ENCODE peak calls at places on chromosome 10, in five cellular contexts. B is LHCN-M2; A is posterior cingulate gyrus; X is SW 1271; H is CD8-positive, alpha-beta T cell. T is an unnamed sample.
A peak's percentile ranks its signal among the peaks of the same experiment; 100 is the strongest.

GRCh38 chr10:58796242-58796641 is 283.6 kb downstream of the BICC1 start:
- DNase-seq in B (no peak), H (no peak), X (no peak), A (peak; percentile 57), T (no peak)

GRCh38 chr10:77601488-77601887 is 36.1 kb downstream of the KCNMA1 start:
- DNase-seq in B (peak; percentile 26), A (no peak), H (no peak), X (no peak), T (no peak)

GRCh38 chr10:114681542-114681941 is 23.5 kb upstream of the ABLIM1 start:
- DNase-seq in H (no peak), X (no peak), A (no peak), B (peak; percentile 81), T (no peak)

GRCh38 chr10:89158446-89158845 is 48.7 kb downstream of the CH25H start:
- DNase-seq in X (no peak), A (no peak), B (peak; percentile 51), H (no peak), T (no peak)

GRCh38 chr10:6299234-6299633 is 96.5 kb downstream of the PFKFB3 start:
- DNase-seq in A (no peak), B (no peak), X (no peak), H (no peak), T (peak; percentile 75)

GRCh38 chr10:132152896-132153580 is 33.7 kb upstream of the DPYSL4 start:
- DNase-seq in X (no peak), B (no peak), H (no peak), A (peak; percentile 14), T (no peak)

GRCh38 chr10:43824934-43825333 is 176.3 kb upstream of the ZNF32 start:
- DNase-seq in H (no peak), B (no peak), A (no peak), X (no peak), T (no peak)

GRCh38 chr10:32308027-32308603 is 38.8 kb downstream of the EPC1 start:
- DNase-seq in A (no peak), H (no peak), B (no peak), X (no peak), T (no peak)

GRCh38 chr10:100873081-100873824 is 39.5 kb upstream of the SLF2 start:
- DNase-seq in X (no peak), B (no peak), A (no peak), H (no peak), T (no peak)

GRCh38 chr10:116470768-116471415 is 43.2 kb downstream of the PNLIPRP3 start:
- DNase-seq in X (no peak), B (peak; percentile 29), H (no peak), A (no peak), T (no peak)

GRCh38 chr10:98382691-98383101 is 32.3 kb downstream of the PYROXD2 start:
- DNase-seq in H (no peak), X (no peak), A (no peak), B (no peak), T (no peak)

GRCh38 chr10:131979821-131980270 is 1.9 kb downstream of the BNIP3 start:
- DNase-seq in H (no peak), A (no peak), B (peak; percentile 26), X (no peak), T (peak; percentile 10)

GRCh38 chr10:30847199-30847598 is 184.5 kb downstream of the ZNF438 start:
- DNase-seq in H (no peak), X (no peak), B (no peak), A (no peak), T (no peak)

GRCh38 chr10:128140425-128140824 is 14.2 kb upstream of the MKI67 start:
- DNase-seq in X (no peak), A (no peak), H (no peak), B (no peak), T (no peak)

GRCh38 chr10:49359349-49360231 is 36.3 kb downstream of the DRGX start:
- DNase-seq in A (no peak), X (no peak), H (no peak), B (peak; percentile 45), T (no peak)

GRCh38 chr10:29130190-29130673 is 158.6 kb upstream of the LYZL1 start:
- DNase-seq in B (no peak), H (no peak), X (no peak), A (no peak), T (no peak)

GRCh38 chr10:31768467-31768866 is 160.2 kb downstream of the ARHGAP12 start:
- DNase-seq in A (no peak), H (no peak), B (peak; percentile 85), X (no peak), T (no peak)

GRCh38 chr10:91073301-91073780 is 147.1 kb upstream of the PCGF5 start:
- DNase-seq in A (no peak), B (no peak), H (no peak), X (no peak), T (no peak)

GRCh38 chr10:8468477-8468876 is 414.0 kb downstream of the GATA3 start:
- DNase-seq in X (no peak), H (no peak), A (no peak), B (no peak), T (no peak)

GRCh38 chr10:18437486-18437885 is 213.9 kb downstream of the NSUN6 start:
- DNase-seq in A (no peak), X (no peak), B (no peak), H (no peak), T (no peak)

GRCh38 chr10:45422207-45422606 is 48.2 kb downstream of the ALOX5 start:
- DNase-seq in A (no peak), B (no peak), X (no peak), H (no peak), T (no peak)

GRCh38 chr10:45091968-45092367 is 91.2 kb downstream of the ZNF22 start:
- DNase-seq in H (no peak), B (peak; percentile 49), A (peak; percentile 40), X (no peak), T (no peak)

GRCh38 chr10:116139886-116140285 is 133.1 kb downstream of the GFRA1 start:
- DNase-seq in B (no peak), H (no peak), A (no peak), X (no peak), T (no peak)

GRCh38 chr10:49645417-49646255 is 31.8 kb downstream of the CHAT start:
- DNase-seq in X (no peak), H (no peak), B (no peak), A (no peak), T (no peak)

GRCh38 chr10:99325261-99325660 is 3.9 kb upstream of the CNNM1 start:
- DNase-seq in A (no peak), H (no peak), X (no peak), B (no peak), T (no peak)

GRCh38 chr10:49277973-49278372 is 21.0 kb upstream of the C10orf71 start:
- DNase-seq in X (no peak), B (no peak), H (no peak), A (no peak), T (no peak)

GRCh38 chr10:31134303-31134928 is 102.8 kb upstream of the ZNF438 start:
- DNase-seq in H (no peak), A (no peak), B (peak; percentile 76), X (no peak), T (peak; percentile 14)

GRCh38 chr10:115082521-115082920 is 10.6 kb upstream of the ATRNL1 start:
- DNase-seq in X (no peak), A (no peak), B (peak; percentile 76), H (no peak), T (no peak)

GRCh38 chr10:133159950-133160812 is at the start of gene KNDC1:
- DNase-seq in X (no peak), A (no peak), B (no peak), H (no peak), T (no peak)

GRCh38 chr10:20975236-20975635 is 78.1 kb upstream of the NEBL start:
- DNase-seq in A (no peak), B (no peak), H (no peak), X (no peak), T (no peak)

GRCh38 chr10:27525819-27526218 is 21.7 kb downstream of the RAB18 start:
- DNase-seq in H (no peak), X (no peak), A (no peak), B (peak; percentile 58), T (no peak)

GRCh38 chr10:48437546-48437945 is 131.1 kb downstream of the MAPK8 start:
- DNase-seq in A (no peak), H (no peak), X (no peak), B (no peak), T (no peak)

GRCh38 chr10:43039629-43040481 is 37.0 kb upstream of the RET start:
- DNase-seq in B (no peak), A (no peak), H (no peak), X (no peak), T (no peak)

T was measured in T1000.